ENCODE peak calls at places on chromosomes 3 and 15, in four cellular contexts. T is ovary, H is HepG2, L is Peyer's patch. O is an unnamed sample.

GRCh38 chr3:125003369-125003853 is 52.4 kb downstream of the HEG1 start:
- DNase-seq in H (peak), T (peak), L (no peak), O (no peak)

GRCh38 chr3:137259709-137260108 is 301.9 kb downstream of the IL20RB start:
- DNase-seq in T (peak), L (no peak), H (no peak), O (no peak)

GRCh38 chr3:178714971-178715832 is 179.0 kb downstream of the KCNMB2 start:
- DNase-seq in H (no peak), T (no peak), L (no peak), O (no peak)

GRCh38 chr3:49266410-49267170 is 10.4 kb downstream of the C3orf62 start:
- DNase-seq in L (no peak), H (no peak), T (peak), O (no peak)

GRCh38 chr3:147392083-147392916 is 14.0 kb downstream of the ZIC4 start:
- DNase-seq in T (no peak), H (no peak), L (no peak), O (no peak)

GRCh38 chr15:66253643-66254363 is at the start of gene MEGF11:
- DNase-seq in H (no peak), T (peak), L (no peak), O (no peak)

GRCh38 chr3:168094877-168095610 is 680 bp downstream of the GOLIM4 start:
- DNase-seq in H (peak), T (peak), L (peak), O (no peak)

GRCh38 chr3:52998781-52999509 is 46.9 kb downstream of the SFMBT1 start:
- DNase-seq in H (no peak), L (no peak), T (no peak), O (no peak)

GRCh38 chr3:2156244-2156847 is 57.7 kb downstream of the CNTN4 start:
- DNase-seq in H (peak), L (no peak), T (no peak), O (no peak)

GRCh38 chr3:175349181-175349580 is 490.0 kb downstream of the NAALADL2 start:
- DNase-seq in H (no peak), T (no peak), L (no peak), O (no peak)

GRCh38 chr3:66602691-66603090 is 101.9 kb upstream of the LRIG1 start:
- DNase-seq in T (no peak), L (no peak), H (no peak), O (no peak)

GRCh38 chr15:28918141-28918983 is 32.6 kb downstream of the APBA2 start:
- DNase-seq in T (no peak), L (no peak), H (peak), O (no peak)

GRCh38 chr15:57537072-57537471 is 54.6 kb upstream of the MYZAP start:
- DNase-seq in T (no peak), L (no peak), H (peak), O (no peak)

GRCh38 chr3:150254199-150254786 is 153.8 kb upstream of the TSC22D2 start:
- DNase-seq in H (no peak), T (no peak), L (no peak), O (no peak)

DNA sequence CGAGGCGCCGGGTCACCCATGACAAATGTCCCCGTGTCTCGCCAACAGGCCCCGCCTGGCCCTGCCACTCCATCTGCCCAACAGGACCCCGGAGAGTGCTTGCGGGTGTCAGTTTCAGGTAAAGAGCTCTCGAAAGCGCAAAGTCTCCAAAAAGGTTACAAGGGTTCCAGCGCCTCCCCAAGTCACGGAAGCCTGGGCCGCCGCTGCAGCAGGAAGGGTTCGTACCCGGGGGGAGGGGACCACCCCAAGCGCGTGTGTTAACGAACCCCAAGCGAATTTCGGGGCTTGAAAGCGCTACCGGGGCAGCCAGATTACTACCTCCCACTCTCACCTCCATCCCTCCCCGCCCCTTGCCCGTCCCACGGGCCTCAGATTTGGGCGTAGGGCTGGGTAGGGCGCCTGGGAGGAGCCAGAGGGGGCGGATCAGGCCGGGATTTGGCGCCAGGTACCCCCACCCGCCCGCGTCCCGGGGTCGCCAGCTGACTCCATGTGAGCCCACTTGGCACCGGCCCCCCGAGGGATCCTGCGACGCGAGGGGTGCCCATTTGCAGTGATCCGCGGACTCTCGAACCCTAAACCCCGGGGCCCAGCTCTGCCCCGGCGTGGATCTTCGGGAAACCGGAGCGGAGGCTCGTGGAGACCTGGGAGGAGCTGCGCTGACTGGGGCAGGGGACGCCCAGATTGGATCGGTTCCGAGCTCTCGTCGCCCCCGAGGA is 85.9 kb downstream of the NR2F2 start:
- DNase-seq in L (no peak), H (no peak), T (no peak), O (no peak)
- H3K4me3 ChIP-seq in L (no peak), H (no peak), T (peak), O (peak)

DNA sequence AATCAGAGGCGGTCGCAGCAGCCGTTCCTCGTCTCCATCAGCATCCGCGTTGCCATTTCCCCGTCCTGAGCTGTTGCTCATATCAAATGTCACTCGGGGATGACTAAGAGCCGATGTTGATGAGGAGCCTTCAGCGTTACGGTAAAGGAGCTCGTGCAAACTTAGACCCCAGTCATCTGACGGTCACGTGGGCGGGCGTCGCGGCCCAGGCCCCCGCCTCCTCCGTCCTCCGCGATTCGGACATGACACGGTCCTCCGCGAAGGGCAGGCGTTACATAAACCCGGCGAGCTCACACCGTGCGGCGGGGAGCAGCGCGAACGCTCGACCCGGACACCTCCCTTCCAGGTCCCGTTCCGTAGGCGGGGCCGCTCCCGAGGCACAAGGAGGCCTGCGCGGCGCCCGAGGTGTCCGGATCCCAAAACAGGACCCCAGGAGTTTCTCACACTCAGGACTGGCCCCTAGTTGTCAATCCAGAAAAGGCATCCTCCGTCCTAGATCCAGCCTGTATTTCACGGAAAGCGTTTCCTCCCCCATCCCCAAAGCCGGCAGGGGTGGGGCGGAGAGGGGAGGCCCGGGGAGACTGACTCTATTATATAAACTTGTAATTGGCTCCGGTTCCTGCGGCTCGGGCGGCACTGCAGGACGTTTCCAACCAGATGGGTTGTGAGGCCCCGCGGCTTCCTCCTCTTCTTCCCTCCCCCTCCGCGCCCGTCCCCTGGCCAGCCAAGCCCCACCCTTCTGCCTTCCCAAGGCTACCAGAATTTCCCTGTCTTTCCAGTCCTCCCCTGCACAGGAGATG is 100.0 kb upstream of the IGF1R start:
- DNase-seq in H (no peak), T (peak), L (peak), O (peak)
- TF ChIP-seq CTCF in H (no peak), T (no peak), L (no peak), O (peak)

GRCh38 chr15:51094606-51095569 is at the start of gene TNFAIP8L3:
- DNase-seq in L (no peak), H (peak), T (peak), O (no peak)

GRCh38 chr15:51090753-51091152 is 4.0 kb downstream of the TNFAIP8L3 start:
- DNase-seq in H (no peak), T (no peak), L (no peak), O (no peak)

GRCh38 chr15:51093865-51094605 is 671 bp downstream of the TNFAIP8L3 start:
- DNase-seq in H (peak), L (no peak), T (peak), O (no peak)

GRCh38 chr15:51093488-51093864 is 1.2 kb downstream of the TNFAIP8L3 start:
- DNase-seq in T (no peak), H (no peak), L (no peak), O (no peak)

GRCh38 chr15:51092480-51092879 is 2.2 kb downstream of the TNFAIP8L3 start:
- DNase-seq in T (no peak), H (no peak), L (no peak), O (no peak)
- H3K4me3 ChIP-seq in T (no peak), H (no peak), L (no peak), O (no peak)

DNA sequence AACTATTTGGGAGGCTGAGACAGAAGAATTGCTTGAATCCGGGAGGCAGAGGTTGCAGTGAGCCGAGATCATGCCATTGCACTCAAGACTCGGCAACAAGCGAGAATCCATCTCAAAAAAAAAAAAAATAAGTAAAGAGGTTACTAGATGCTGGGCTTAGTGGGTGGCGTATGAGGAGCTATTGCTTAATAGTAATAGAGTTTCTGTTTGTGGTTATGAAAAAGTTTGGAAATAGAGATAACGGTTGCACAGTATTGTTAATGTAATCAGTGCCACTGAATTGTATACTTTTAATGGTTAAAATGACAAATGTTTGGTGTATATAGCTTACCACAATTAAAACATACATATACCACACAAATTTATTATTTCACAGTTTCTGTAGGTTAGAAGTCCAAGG is 14.7 kb upstream of the HHATL start:
- DNase-seq in H (no peak), T (peak), L (no peak), O (no peak)
- TF ChIP-seq CTCF in H (no peak), T (no peak), L (no peak), O (no peak)

GRCh38 chr15:37102315-37103021 is 2.1 kb upstream of the MEIS2 start:
- DNase-seq in L (no peak), H (no peak), T (no peak), O (no peak)
- H3K4me3 ChIP-seq in L (peak), H (peak), T (peak), O (peak)

GRCh38 chr3:122101646-122102045 is 46.5 kb downstream of the CD86 start:
- DNase-seq in L (no peak), H (peak), T (no peak), O (peak)
- TF ChIP-seq CTCF in L (peak), H (peak), T (no peak), O (peak)

DNA sequence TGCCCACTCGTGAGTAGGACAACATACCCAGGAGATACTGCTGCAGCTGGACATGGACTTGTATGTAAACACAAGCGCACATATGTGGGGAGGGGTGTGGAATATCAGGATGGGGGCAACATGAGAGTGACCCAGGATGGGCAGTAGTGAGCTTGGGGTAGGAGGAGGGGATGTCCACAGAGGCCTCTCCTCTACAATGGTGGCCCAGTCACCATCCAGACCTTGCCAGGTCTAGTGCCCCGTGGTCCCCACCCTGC is 266 bp upstream of the ZBTB47 start:
- DNase-seq in T (no peak), L (no peak), H (no peak), O (no peak)
- H3K4me3 ChIP-seq in T (peak), L (peak), H (peak), O (peak)